ENCODE peak calls at places on chromosome 20, in six cellular contexts. P is right atrium auricular region; F is thyroid gland; H is CD8-positive, alpha-beta memory T cell; M is RWPE1; J is SJSA1. I is an unnamed sample.

GRCh38 chr20:54221383-54221782 is 13.5 kb downstream of the PFDN4 start:
- DNase-seq in P (no peak), F (no peak), H (no peak), M (no peak), J (no peak), I (no peak)

GRCh38 chr20:36703530-36703929 is 42.4 kb downstream of the NDRG3 start:
- DNase-seq in P (no peak), F (no peak), H (no peak), M (no peak), J (no peak), I (no peak)

GRCh38 chr20:21529863-21530262 is 16.0 kb upstream of the NKX2-2 start:
- DNase-seq in P (no peak), F (no peak), H (no peak), M (no peak), J (peak; percentile 5), I (peak; percentile 45)

GRCh38 chr20:50020283-50020682 is 37.5 kb downstream of the SNAI1 start:
- DNase-seq in P (no peak), F (no peak), H (no peak), M (peak; percentile 91), J (no peak), I (no peak)

GRCh38 chr20:13322198-13322597 is 101.1 kb downstream of the ISM1 start:
- DNase-seq in P (no peak), F (no peak), H (no peak), M (no peak), J (no peak), I (no peak)

GRCh38 chr20:40434122-40434521 is 254.9 kb downstream of the MAFB start:
- DNase-seq in P (no peak), F (no peak), H (no peak), M (no peak), J (no peak), I (no peak)

GRCh38 chr20:32247957-32248497 is 29.4 kb upstream of the KIF3B start:
- DNase-seq in P (no peak), F (no peak), H (no peak), M (no peak), J (no peak), I (no peak)

GRCh38 chr20:33093582-33093981 is 14.1 kb downstream of the BPIFB4 start:
- DNase-seq in P (no peak), F (no peak), H (no peak), M (no peak), J (no peak), I (no peak)

GRCh38 chr20:19890358-19891117 is 126.6 kb upstream of the NAA20 start:
- DNase-seq in P (no peak), F (no peak), H (no peak), M (no peak), J (no peak), I (no peak)

GRCh38 chr20:9609892-9610502 is 95.6 kb downstream of the LAMP5 start:
- DNase-seq in P (peak; percentile 62), F (peak; percentile 67), H (no peak), M (peak; percentile 37), J (peak; percentile 64), I (peak; percentile 79)

GRCh38 chr20:37914672-37915433 is 11.9 kb downstream of the VSTM2L start:
- DNase-seq in P (no peak), F (peak; percentile 28), H (peak; percentile 17), M (no peak), J (no peak), I (peak; percentile 95)

GRCh38 chr20:24993337-24994185 is 1.0 kb upstream of the APMAP start:
- DNase-seq in P (peak; percentile 54), F (no peak), H (no peak), M (peak; percentile 48), J (peak; percentile 21), I (peak; percentile 70)

GRCh38 chr20:50865591-50865990 is 65.6 kb downstream of the ADNP start:
- DNase-seq in P (no peak), F (no peak), H (no peak), M (no peak), J (no peak), I (no peak)

GRCh38 chr20:40251284-40251932 is 437.6 kb downstream of the MAFB start:
- DNase-seq in P (no peak), F (peak; percentile 7), H (no peak), M (peak; percentile 36), J (peak; percentile 48), I (peak; percentile 78)

GRCh38 chr20:46649965-46650542 is 1.2 kb downstream of the SLC13A3 start:
- DNase-seq in P (no peak), F (no peak), H (no peak), M (no peak), J (no peak), I (no peak)

GRCh38 chr20:46650575-46651090 is 626 bp downstream of the SLC13A3 start:
- DNase-seq in P (no peak), F (peak; percentile 1), H (no peak), M (no peak), J (no peak), I (no peak)

GRCh38 chr20:46651091-46651962 is at the start of gene SLC13A3:
- DNase-seq in P (no peak), F (peak; percentile 20), H (no peak), M (no peak), J (no peak), I (no peak)

GRCh38 chr20:46648903-46649649 is 2.2 kb downstream of the SLC13A3 start:
- DNase-seq in P (no peak), F (no peak), H (no peak), M (no peak), J (no peak), I (no peak)

GRCh38 chr20:46649650-46649949 is 1.7 kb downstream of the SLC13A3 start:
- DNase-seq in P (no peak), F (no peak), H (no peak), M (no peak), J (no peak), I (no peak)
- H3K27ac ChIP-seq in P (no peak overlapping the region), F (no peak overlapping the region), H (no peak overlapping the region), M (no peak overlapping the region), J (no peak overlapping the region), I (no peak overlapping the region)

GRCh38 chr20:23205221-23205620 is 119.1 kb upstream of the CD93 start:
- DNase-seq in P (no peak), F (no peak), H (no peak), M (no peak), J (no peak), I (no peak)
- H3K27ac ChIP-seq in P (peak overlapping the region; percentile 68), F (peak overlapping the region; percentile 85), H (no peak overlapping the region), M (no peak overlapping the region), J (no peak overlapping the region), I (no peak overlapping the region)

GRCh38 chr20:1336699-1337387 is 7.9 kb upstream of the SDCBP2 start:
- DNase-seq in P (peak; percentile 84), F (peak; percentile 96), H (no peak), M (no peak), J (no peak), I (peak; percentile 22)

GRCh38 chr20:1334761-1335160 is 5.8 kb upstream of the SDCBP2 start:
- DNase-seq in P (peak; percentile 52), F (no peak), H (no peak), M (no peak), J (peak; percentile 33), I (peak; percentile 30)

GRCh38 chr20:1334370-1334731 is 5.4 kb upstream of the SDCBP2 start:
- DNase-seq in P (peak; percentile 36), F (no peak), H (no peak), M (no peak), J (no peak), I (no peak)

GRCh38 chr20:1337441-1337840 is 8.5 kb upstream of the SDCBP2 start:
- DNase-seq in P (no peak), F (no peak), H (no peak), M (no peak), J (no peak), I (no peak)

GRCh38 chr20:1335961-1336698 is 7.2 kb upstream of the SDCBP2 start:
- DNase-seq in P (peak; percentile 53), F (peak; percentile 79), H (no peak), M (no peak), J (peak; percentile 27), I (no peak)
- H3K27ac ChIP-seq in P (peak overlapping the region; percentile 57), F (peak overlapping the region; percentile 86), H (no peak overlapping the region), M (peak overlapping the region; percentile 65), J (no peak overlapping the region), I (no peak overlapping the region)

GRCh38 chr20:48627737-48628128 is 200.1 kb downstream of the PREX1 start:
- DNase-seq in P (no peak), F (no peak), H (no peak), M (no peak), J (no peak), I (no peak)
- H3K27ac ChIP-seq in P (no peak overlapping the region), F (no peak overlapping the region), H (no peak overlapping the region), M (no peak overlapping the region), J (no peak overlapping the region), I (no peak overlapping the region)

GRCh38 chr20:47489448-47489872 is 12.2 kb upstream of the NCOA3 start:
- DNase-seq in P (peak; percentile 67), F (no peak), H (peak; percentile 63), M (no peak), J (no peak), I (no peak)
- H3K27ac ChIP-seq in P (peak overlapping the region; percentile 23), F (no peak overlapping the region), H (no peak overlapping the region), M (peak overlapping the region; percentile 5), J (no peak overlapping the region), I (no peak overlapping the region)

GRCh38 chr20:63846128-63846771 is 15.0 kb upstream of the ABHD16B start:
- DNase-seq in P (no peak), F (peak; percentile 40), H (no peak), M (peak; percentile 58), J (no peak), I (no peak)
- H3K27ac ChIP-seq in P (peak overlapping the region; percentile 86), F (peak overlapping the region; percentile 65), H (peak overlapping the region; percentile 38), M (peak overlapping the region; percentile 33), J (no peak overlapping the region), I (no peak overlapping the region)

GRCh38 chr20:46356195-46357029 is 48.1 kb upstream of the CDH22 start:
- DNase-seq in P (no peak), F (no peak), H (no peak), M (no peak), J (no peak), I (no peak)
- H3K27ac ChIP-seq in P (peak overlapping the region; percentile 36), F (no peak overlapping the region), H (no peak overlapping the region), M (peak overlapping the region; percentile 5), J (no peak overlapping the region), I (no peak overlapping the region)

GRCh38 chr20:43209831-43210230 is 20.1 kb upstream of the PTPRT start:
- DNase-seq in P (no peak), F (no peak), H (no peak), M (no peak), J (no peak), I (no peak)
- H3K27ac ChIP-seq in P (no peak overlapping the region), F (no peak overlapping the region), H (no peak overlapping the region), M (no peak overlapping the region), J (no peak overlapping the region), I (no peak overlapping the region)

DNA sequence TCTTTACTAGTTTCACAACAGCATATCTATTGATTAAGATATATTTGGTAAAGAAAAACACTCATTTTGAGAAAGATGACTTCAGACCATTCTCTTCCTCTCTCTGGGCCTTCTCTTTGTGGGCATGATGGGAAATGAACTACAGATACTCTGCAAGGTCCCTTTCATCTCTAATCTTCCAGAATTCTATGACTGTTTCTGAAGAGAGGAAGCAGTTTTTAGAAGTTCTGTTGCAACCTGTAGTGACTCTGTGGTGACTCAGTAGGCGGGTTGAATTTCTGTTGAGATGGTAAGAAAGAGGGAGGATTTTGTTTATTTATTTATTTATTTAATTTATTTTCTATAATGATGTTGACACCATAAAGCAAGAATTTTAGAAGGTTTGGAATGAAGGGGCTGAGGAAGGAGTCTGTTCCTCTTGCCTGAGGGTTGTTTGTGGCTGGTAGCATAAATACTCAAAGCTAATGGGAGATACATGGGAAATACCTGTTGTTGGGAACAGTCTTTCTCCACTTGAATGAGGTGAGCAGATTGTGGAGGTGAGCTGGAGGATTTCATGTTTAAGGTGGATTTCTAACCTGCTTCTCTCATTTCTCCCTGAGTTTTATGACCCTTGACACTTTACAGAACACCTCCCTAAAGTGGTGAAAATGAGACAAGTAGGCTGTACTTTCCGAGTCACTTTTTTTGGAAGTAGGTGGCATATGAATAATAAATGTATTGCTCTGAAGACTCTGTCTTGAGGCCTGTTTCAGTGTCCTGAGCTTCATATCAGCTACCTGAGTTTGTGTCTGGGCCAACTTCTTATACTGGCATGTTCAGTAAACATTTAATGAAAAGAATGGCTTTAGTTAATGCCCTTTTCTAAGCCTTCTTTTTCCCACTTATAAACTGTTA is 15.0 kb downstream of the ACSS2 start:
- DNase-seq in P (no peak), F (no peak), H (no peak), M (peak; percentile 93), J (no peak), I (no peak)
- H3K27ac ChIP-seq in P (no peak overlapping the region), F (no peak overlapping the region), H (no peak overlapping the region), M (no peak overlapping the region), J (no peak overlapping the region), I (no peak overlapping the region)

I was measured in A673.